ENCODE peak calls at places on chromosomes 11 and 22, in four cellular contexts. P, B, D and M are unnamed samples.

GRCh38 chr22:30238661-30239420 is 7.7 kb downstream of the LIF start:
- DNase-seq in P (no peak), B (no peak), D (no peak), M (no peak)

GRCh38 chr22:17232406-17232805 is 13.2 kb upstream of the ADA2 start:
- DNase-seq in P (peak; percentile 1), B (no peak), D (no peak), M (no peak)

GRCh38 chr11:46475041-46475925 is 83.7 kb upstream of the CHRM4 start:
- DNase-seq in P (no peak), B (no peak), D (no peak), M (no peak)

GRCh38 chr11:124873980-124874379 is 8.7 kb downstream of the ROBO3 start:
- DNase-seq in P (no peak), B (no peak), D (no peak), M (no peak)

GRCh38 chr11:100863080-100863581 is 176.0 kb downstream of the ARHGAP42 start:
- DNase-seq in P (no peak), B (peak; percentile 6), D (no peak), M (no peak)

GRCh38 chr11:119056397-119056999 is 507 bp downstream of the HYOU1 start:
- DNase-seq in P (no peak), B (no peak), D (peak; percentile 20), M (peak; percentile 51)

GRCh38 chr11:102911758-102912481 is 37.1 kb upstream of the MMP12 start:
- DNase-seq in P (no peak), B (no peak), D (no peak), M (no peak)

GRCh38 chr11:13225058-13226001 is 52.3 kb upstream of the BMAL1 start:
- DNase-seq in P (no peak), B (no peak), D (no peak), M (no peak)

GRCh38 chr11:119990306-119991021 is 147.4 kb downstream of the TRIM29 start:
- DNase-seq in P (no peak), B (peak; percentile 9), D (no peak), M (peak; percentile 51)

GRCh38 chr11:9090488-9091043 is 833 bp downstream of the SCUBE2 start:
- DNase-seq in P (no peak), B (no peak), D (no peak), M (no peak)

GRCh38 chr22:31585161-31585859 is 76.7 kb downstream of the PISD start:
- DNase-seq in P (no peak), B (no peak), D (peak; percentile 15), M (no peak)

GRCh38 chr11:83303358-83303757 is 17.2 kb upstream of the CCDC90B start:
- DNase-seq in P (no peak), B (no peak), D (no peak), M (no peak)

GRCh38 chr22:38641476-38641875 is 14.7 kb downstream of the FAM227A start:
- DNase-seq in P (no peak), B (no peak), D (no peak), M (no peak)

GRCh38 chr11:103420593-103420992 is 311.4 kb downstream of the DYNC2H1 start:
- DNase-seq in P (no peak), B (no peak), D (no peak), M (no peak)

GRCh38 chr11:94773842-94774241 is 5.7 kb downstream of the AMOTL1 start:
- DNase-seq in P (no peak), B (no peak), D (no peak), M (no peak)

GRCh38 chr11:88315015-88315414 is 22.5 kb downstream of the CTSC start:
- DNase-seq in P (no peak), B (no peak), D (no peak), M (no peak)

GRCh38 chr11:134659882-134660281 is 247.8 kb upstream of the B3GAT1 start:
- DNase-seq in P (no peak), B (no peak), D (no peak), M (no peak)